ENCODE peak calls at places on chromosome 18, in six cellular contexts. H is left ventricle myocardium superior; D is activated T-helper 17 cell treated with anti-CD3 and anti-CD28 coated beads, Interleukin-2, amount 50 U/mL, for 72 hours; C is gastrocnemius medialis; O is activated naive CD8-positive, alpha-beta T cell treated with anti-CD3 and anti-CD28 coated beads, Interleukin-2, amount 50 U/mL, for 24 hours; S is activated CD8-positive, alpha-beta T cell treated with anti-CD3 and anti-CD28 coated beads, Interleukin-2, amount 10 ng/mL, durations not matched to agents 7 days and 5 days. W is an unnamed sample.
A peak's percentile ranks its signal among the peaks of the same experiment; 100 is the strongest.

GRCh38 chr18:25724997-25725396 is 365.4 kb downstream of the SS18 start:
- ATAC-seq in H (no peak), D (no peak), C (no peak), O (no peak), S (no peak), W (no peak)

GRCh38 chr18:33820517-33821368 is 242.7 kb downstream of the ASXL3 start:
- ATAC-seq in H (no peak), D (no peak), C (no peak), O (no peak), S (no peak), W (no peak)

GRCh38 chr18:62571648-62572047 is 48.8 kb downstream of the ZCCHC2 start:
- ATAC-seq in H (no peak), D (peak; percentile 80), C (no peak), O (peak; percentile 83), S (no peak), W (no peak)

GRCh38 chr18:63119647-63120046 is 199.9 kb downstream of the BCL2 start:
- ATAC-seq in H (peak; percentile 70), D (peak; percentile 62), C (peak; percentile 64), O (peak; percentile 33), S (peak; percentile 59), W (no peak)

GRCh38 chr18:57812126-57812477 is 9.0 kb upstream of the ATP8B1 start:
- ATAC-seq in H (no peak), D (no peak), C (no peak), O (no peak), S (no peak), W (no peak)

GRCh38 chr18:11309172-11309571 is 159.8 kb upstream of the PIEZO2 start:
- ATAC-seq in H (no peak), D (no peak), C (no peak), O (no peak), S (no peak), W (no peak)

GRCh38 chr18:38007931-38008330 is 442.3 kb upstream of the CELF4 start:
- ATAC-seq in H (no peak), D (no peak), C (no peak), O (no peak), S (no peak), W (no peak)

GRCh38 chr18:49487711-49488310 is 777 bp upstream of the C18orf32 start:
- ATAC-seq in H (no peak), D (no peak), C (no peak), O (no peak), S (no peak), W (no peak)

GRCh38 chr18:45938488-45938935 is 28.6 kb downstream of the EPG5 start:
- ATAC-seq in H (no peak), D (peak; percentile 74), C (no peak), O (peak; percentile 81), S (peak; percentile 71), W (no peak)

GRCh38 chr18:7609617-7610016 is 42.5 kb downstream of the PTPRM start:
- ATAC-seq in H (no peak), D (no peak), C (peak; percentile 63), O (no peak), S (no peak), W (no peak)

GRCh38 chr18:50830544-50830943 is 10.7 kb upstream of the MRO start:
- ATAC-seq in H (peak; percentile 68), D (no peak), C (no peak), O (no peak), S (no peak), W (peak; percentile 87)

GRCh38 chr18:34128436-34128835 is 96.3 kb downstream of the NOL4 start:
- ATAC-seq in H (no peak), D (no peak), C (no peak), O (no peak), S (no peak), W (no peak)

GRCh38 chr18:47777626-47778025 is 152.8 kb downstream of the SMAD2 start:
- ATAC-seq in H (no peak), D (no peak), C (no peak), O (peak; percentile 65), S (no peak), W (peak; percentile 47)

GRCh38 chr18:332007-332406 is 64.2 kb upstream of the THOC1 start:
- ATAC-seq in H (peak; percentile 34), D (no peak), C (no peak), O (no peak), S (no peak), W (no peak)

GRCh38 chr18:32026491-32027086 is 8.0 kb downstream of the RNF125 start:
- ATAC-seq in H (no peak), D (peak; percentile 56), C (no peak), O (peak; percentile 57), S (peak; percentile 66), W (no peak)

GRCh38 chr18:22432672-22433137 is 15.0 kb upstream of the CTAGE1 start:
- ATAC-seq in H (peak; percentile 92), D (no peak), C (peak; percentile 85), O (no peak), S (no peak), W (no peak)

GRCh38 chr18:53458944-53459580 is 765.4 kb downstream of the MBD2 start:
- ATAC-seq in H (peak; percentile 48), D (no peak), C (no peak), O (no peak), S (no peak), W (no peak)

GRCh38 chr18:57959278-57959677 is 84.7 kb upstream of the NEDD4L start:
- ATAC-seq in H (no peak), D (no peak), C (no peak), O (no peak), S (no peak), W (peak; percentile 89)

GRCh38 chr18:72985686-72986085 is 117.9 kb upstream of the NETO1 start:
- ATAC-seq in H (no peak), D (no peak), C (no peak), O (peak; percentile 46), S (no peak), W (no peak)

GRCh38 chr18:32310119-32310518 is 120.3 kb downstream of the MEP1B start:
- ATAC-seq in H (peak; percentile 45), D (no peak), C (no peak), O (no peak), S (no peak), W (no peak)

GRCh38 chr18:32930695-32931301 is 158.0 kb upstream of the KLHL14 start:
- ATAC-seq in H (no peak), D (peak; percentile 34), C (no peak), O (peak; percentile 59), S (no peak), W (peak; percentile 87)

W was measured in stimulated activated memory B cell treated with anti-CD40 and anti-IgM and Interleukin-4, amounts not matched to agents 10 μg/mL and 1 μg/mL and 100 μg/mL, for 72 hours.